ENCODE peak calls at places on chromosomes 6 and 20, in eight cellular contexts. H, N, V, A, W, Q, Z and G are unnamed samples.

GRCh38 chr6:16904957-16905356 is 143.7 kb upstream of the ATXN1 start:
- DNase-seq in H (no peak), N (no peak), V (no peak), A (no peak), W (no peak), Q (no peak), Z (no peak), G (no peak)

GRCh38 chr20:39108746-39109145 is 146.6 kb downstream of the DHX35 start:
- DNase-seq in H (no peak), N (no peak), V (no peak), A (no peak), W (no peak), Q (no peak), Z (no peak), G (no peak)

GRCh38 chr6:104771258-104771832 is 88.4 kb downstream of the HACE1 start:
- DNase-seq in H (no peak), N (no peak), V (no peak), A (no peak), W (no peak), Q (no peak), Z (no peak), G (no peak)

GRCh38 chr6:149862901-149863595 is 1.1 kb downstream of the LRP11 start:
- DNase-seq in H (peak), N (peak), V (no peak), A (peak), W (peak), Q (peak), Z (peak), G (peak)

GRCh38 chr6:130223508-130223907 is 757 bp upstream of the SAMD3 start:
- DNase-seq in H (no peak), N (no peak), V (no peak), A (no peak), W (no peak), Q (no peak), Z (peak), G (no peak)

GRCh38 chr20:46970937-46971630 is 76.4 kb downstream of the EYA2 start:
- DNase-seq in H (no peak), N (no peak), V (peak), A (no peak), W (no peak), Q (no peak), Z (no peak), G (no peak)

GRCh38 chr6:105489213-105489525 is 86.3 kb upstream of the PREP start:
- DNase-seq in H (no peak), N (no peak), V (no peak), A (no peak), W (no peak), Q (no peak), Z (no peak), G (no peak)

GRCh38 chr6:75991941-75992340 is 80.5 kb downstream of the IMPG1 start:
- DNase-seq in H (no peak), N (no peak), V (no peak), A (no peak), W (no peak), Q (no peak), Z (no peak), G (no peak)

GRCh38 chr6:74826318-74826717 is 379.5 kb downstream of the COL12A1 start:
- DNase-seq in H (no peak), N (no peak), V (no peak), A (no peak), W (peak), Q (no peak), Z (no peak), G (no peak)

GRCh38 chr20:62900052-62900691 is 26.1 kb downstream of the DIDO1 start:
- DNase-seq in H (peak), N (peak), V (peak), A (peak), W (peak), Q (peak), Z (peak), G (peak)

GRCh38 chr6:87848616-87849015 is 146.6 kb upstream of the AKIRIN2 start:
- DNase-seq in H (no peak), N (no peak), V (no peak), A (no peak), W (peak), Q (no peak), Z (no peak), G (no peak)

GRCh38 chr6:165718486-165718885 is 55.4 kb upstream of the PDE10A start:
- DNase-seq in H (no peak), N (no peak), V (no peak), A (no peak), W (no peak), Q (no peak), Z (no peak), G (no peak)

GRCh38 chr6:109772961-109773431 is 81.9 kb downstream of the FIG4 start:
- DNase-seq in H (no peak), N (no peak), V (no peak), A (peak), W (peak), Q (no peak), Z (no peak), G (no peak)

GRCh38 chr6:141484726-141485125 is 648.0 kb upstream of the GJE1 start:
- DNase-seq in H (no peak), N (no peak), V (no peak), A (no peak), W (no peak), Q (no peak), Z (no peak), G (no peak)

GRCh38 chr6:55578537-55579363 is at the start of gene HMGCLL1:
- DNase-seq in H (no peak), N (peak), V (peak), A (peak), W (peak), Q (peak), Z (no peak), G (no peak)

GRCh38 chr6:158559338-158559894 is 475 bp upstream of the TMEM181 start:
- DNase-seq in H (no peak), N (no peak), V (no peak), A (no peak), W (no peak), Q (no peak), Z (no peak), G (no peak)

GRCh38 chr6:149221774-149222070 is 95.8 kb upstream of the TAB2 start:
- DNase-seq in H (no peak), N (no peak), V (no peak), A (no peak), W (no peak), Q (no peak), Z (no peak), G (no peak)

DNA sequence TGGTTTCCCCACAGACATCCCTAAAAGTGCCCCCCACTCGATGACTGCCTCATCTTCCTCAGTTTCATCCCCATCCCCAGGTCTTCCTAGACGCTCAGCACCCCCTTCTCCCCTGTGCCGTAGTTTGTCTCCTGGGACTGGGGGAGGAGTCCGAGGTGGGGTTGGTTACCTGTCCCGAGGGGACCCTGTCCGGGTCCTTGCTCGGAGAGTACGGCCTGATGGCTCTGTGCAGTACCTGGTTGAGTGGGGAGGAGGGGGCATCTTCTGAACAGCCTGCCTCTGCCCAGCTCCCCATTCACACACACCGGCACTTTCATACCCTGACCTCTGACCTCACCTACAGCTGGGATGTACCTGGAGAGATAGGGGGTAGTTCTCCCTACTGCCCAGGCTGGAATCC is 2.1 kb downstream of the CUTA start:
- DNase-seq in H (no peak), N (no peak), V (no peak), A (no peak), W (no peak), Q (no peak), Z (no peak), G (no peak)
- H3K27ac ChIP-seq in H (no peak), N (no peak), V (no peak), A (no peak), W (no peak), Q (no peak), Z (no peak), G (no peak)

GRCh38 chr20:44909872-44910689 is at the start of gene PABPC1L:
- DNase-seq in H (no peak), N (peak), V (peak), A (peak), W (peak), Q (peak), Z (peak), G (peak)

GRCh38 chr20:44912189-44912588 is 2.3 kb downstream of the PABPC1L start:
- DNase-seq in H (no peak), N (no peak), V (no peak), A (no peak), W (no peak), Q (no peak), Z (no peak), G (no peak)

GRCh38 chr20:44910690-44911262 is 916 bp downstream of the PABPC1L start:
- DNase-seq in H (no peak), N (no peak), V (no peak), A (no peak), W (no peak), Q (no peak), Z (no peak), G (no peak)

GRCh38 chr20:44908987-44909871 is 631 bp upstream of the PABPC1L start:
- DNase-seq in H (no peak), N (no peak), V (no peak), A (no peak), W (no peak), Q (no peak), Z (no peak), G (no peak)

DNA sequence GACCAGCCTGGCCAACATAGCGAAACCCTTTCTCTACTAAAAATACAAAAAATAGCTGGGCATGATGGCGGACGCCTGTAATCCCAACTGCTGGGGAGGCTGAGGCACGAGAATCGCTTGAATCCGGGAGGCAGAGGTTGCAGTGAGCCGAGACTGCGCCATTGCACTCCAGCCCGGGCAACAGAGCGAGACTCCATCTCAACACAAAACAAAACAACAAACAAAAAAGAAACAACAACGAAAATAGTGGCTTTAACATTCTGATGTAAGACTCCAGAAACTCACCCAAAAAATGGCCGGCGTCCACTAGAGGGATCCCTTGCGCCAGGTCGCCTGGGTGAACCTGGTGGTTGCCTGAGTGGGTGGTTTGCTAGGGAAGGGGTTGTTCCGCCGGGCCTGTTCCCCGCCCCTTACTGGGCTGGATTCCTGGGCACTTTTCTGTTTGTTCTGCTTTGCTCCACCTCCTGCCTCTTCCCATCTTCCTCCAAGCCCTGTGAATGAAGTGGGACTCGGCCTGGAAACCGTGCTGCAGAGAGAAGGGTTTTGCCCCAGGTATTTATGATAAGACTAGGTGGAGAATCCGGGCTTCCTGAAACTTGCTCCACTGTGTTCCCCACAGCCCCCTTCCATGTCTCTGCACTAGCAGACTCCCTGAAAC is 1.5 kb downstream of the PABPC1L start:
- DNase-seq in H (no peak), N (peak), V (peak), A (peak), W (peak), Q (peak), Z (peak), G (no peak)
- H3K4me3 ChIP-seq in H (no peak), N (peak), V (peak), A (peak), W (no peak), Q (peak), Z (no peak), G (no peak)

GRCh38 chr20:32945710-32946221 is 58.5 kb downstream of the SUN5 start:
- DNase-seq in H (no peak), N (no peak), V (no peak), A (no peak), W (no peak), Q (no peak), Z (no peak), G (no peak)
- TF ChIP-seq CTCF in H (peak), N (peak), V (no peak), A (peak), W (peak), Q (peak), Z (peak), G (no peak)

GRCh38 chr6:164417537-164417936 is 891.9 kb downstream of the C6orf118 start:
- DNase-seq in H (no peak), N (no peak), V (no peak), A (no peak), W (no peak), Q (no peak), Z (no peak), G (no peak)

GRCh38 chr6:164419099-164419498 is 890.3 kb downstream of the C6orf118 start:
- DNase-seq in H (no peak), N (no peak), V (no peak), A (no peak), W (no peak), Q (no peak), Z (no peak), G (no peak)

GRCh38 chr6:164415832-164416563 is 893.4 kb downstream of the C6orf118 start:
- DNase-seq in H (no peak), N (no peak), V (no peak), A (no peak), W (peak), Q (no peak), Z (no peak), G (no peak)

GRCh38 chr6:164412566-164412965 is 896.8 kb downstream of the C6orf118 start:
- DNase-seq in H (no peak), N (no peak), V (no peak), A (no peak), W (no peak), Q (no peak), Z (no peak), G (no peak)

GRCh38 chr6:164414695-164415094 is 894.7 kb downstream of the C6orf118 start:
- DNase-seq in H (no peak), N (no peak), V (no peak), A (no peak), W (no peak), Q (no peak), Z (no peak), G (no peak)
- H3K27ac ChIP-seq in H (no peak), N (no peak), V (no peak), A (no peak), W (peak), Q (no peak), Z (no peak), G (no peak)

GRCh38 chr20:33889312-33889711 is 78.2 kb downstream of the CHMP4B start:
- DNase-seq in H (no peak), N (no peak), V (no peak), A (no peak), W (no peak), Q (no peak), Z (no peak), G (no peak)
- H3K4me3 ChIP-seq in H (no peak), N (no peak), V (no peak), A (no peak), W (no peak), Q (no peak), Z (no peak), G (no peak)

GRCh38 chr20:34534391-34535165 is 18.4 kb downstream of the DYNLRB1 start:
- DNase-seq in H (no peak), N (no peak), V (no peak), A (peak), W (no peak), Q (peak), Z (no peak), G (no peak)

GRCh38 chr20:34535301-34535840 is 19.1 kb downstream of the DYNLRB1 start:
- DNase-seq in H (no peak), N (peak), V (no peak), A (peak), W (no peak), Q (no peak), Z (no peak), G (no peak)

GRCh38 chr20:34538671-34539123 is 19.8 kb upstream of the MAP1LC3A start:
- DNase-seq in H (no peak), N (peak), V (no peak), A (peak), W (no peak), Q (peak), Z (peak), G (no peak)

GRCh38 chr20:34537651-34538050 is 20.9 kb upstream of the MAP1LC3A start:
- DNase-seq in H (no peak), N (peak), V (no peak), A (peak), W (no peak), Q (no peak), Z (no peak), G (no peak)

GRCh38 chr20:34536798-34537394 is 20.7 kb downstream of the DYNLRB1 start:
- DNase-seq in H (no peak), N (peak), V (no peak), A (peak), W (peak), Q (no peak), Z (no peak), G (no peak)
- TF ChIP-seq CTCF in H (no peak), N (peak), V (peak), A (peak), W (peak), Q (peak), Z (no peak), G (no peak)

DNA sequence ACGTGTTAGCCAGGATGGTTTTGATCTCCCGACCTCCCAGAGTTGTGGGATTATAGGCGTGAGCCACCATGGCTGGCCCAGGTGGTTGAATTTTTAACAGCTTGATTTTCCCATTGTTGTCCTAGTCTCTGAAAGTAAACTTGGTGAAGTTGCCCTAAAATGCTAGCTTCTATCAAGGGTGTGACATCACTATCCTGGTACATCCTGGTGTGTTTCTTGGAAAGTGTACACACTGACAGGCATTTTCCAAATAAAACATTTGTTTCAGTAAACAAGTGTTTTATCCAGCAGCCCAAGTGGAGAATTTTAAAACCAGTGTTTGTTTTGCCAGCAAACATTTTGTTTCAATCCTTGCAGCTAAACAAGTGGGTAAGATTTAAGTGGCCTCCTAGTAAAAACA is 40.5 kb upstream of the RREB1 start:
- DNase-seq in H (no peak), N (no peak), V (no peak), A (no peak), W (no peak), Q (no peak), Z (no peak), G (no peak)
- H3K27ac ChIP-seq in H (no peak), N (no peak), V (no peak), A (no peak), W (no peak), Q (no peak), Z (no peak), G (no peak)